ENCODE peak calls at places on chromosomes 5 and 9, in eight cellular contexts. C is kidney, H is colonic mucosa, K is heart left ventricle, B is mesothelial cell of epicardium, Q is AG04449, W is epithelial cell of esophagus, M is BJ. S is an unnamed sample.

GRCh38 chr5:90793183-90793582 is 234.6 kb downstream of the ADGRV1 start:
- DNase-seq in C (no peak), H (no peak), K (no peak), B (no peak), Q (no peak), W (no peak), M (no peak), S (no peak)

GRCh38 chr5:147398860-147399259 is 111.0 kb downstream of the DPYSL3 start:
- DNase-seq in C (no peak), H (no peak), K (no peak), B (no peak), Q (no peak), W (no peak), M (peak), S (no peak)

GRCh38 chr5:12019306-12019705 is 115.1 kb upstream of the CTNND2 start:
- DNase-seq in C (no peak), H (no peak), K (no peak), B (no peak), Q (no peak), W (no peak), M (no peak), S (no peak)

GRCh38 chr9:93669116-93669957 is 93.0 kb downstream of the PHF2 start:
- DNase-seq in C (peak), H (peak), K (peak), B (peak), Q (no peak), W (no peak), M (no peak), S (peak)

GRCh38 chr5:118968925-118969375 is 19.4 kb downstream of the DTWD2 start:
- DNase-seq in C (peak), H (no peak), K (peak), B (no peak), Q (no peak), W (no peak), M (no peak), S (no peak)

GRCh38 chr5:170440771-170441370 is 51.7 kb upstream of the KCNMB1 start:
- DNase-seq in C (no peak), H (no peak), K (no peak), B (peak), Q (no peak), W (no peak), M (no peak), S (peak)

GRCh38 chr5:96852769-96853168 is 23.5 kb upstream of the ERAP2 start:
- DNase-seq in C (no peak), H (no peak), K (no peak), B (no peak), Q (no peak), W (no peak), M (peak), S (no peak)

GRCh38 chr5:98777295-98777694 is 3.8 kb downstream of the RGMB start:
- DNase-seq in C (no peak), H (no peak), K (no peak), B (no peak), Q (no peak), W (no peak), M (no peak), S (no peak)

GRCh38 chr9:136544549-136545064 is 1.2 kb downstream of the NOTCH1 start:
- DNase-seq in C (no peak), H (peak), K (peak), B (no peak), Q (no peak), W (no peak), M (no peak), S (no peak)

GRCh38 chr9:12785941-12786340 is 11.1 kb downstream of the LURAP1L start:
- DNase-seq in C (no peak), H (no peak), K (no peak), B (no peak), Q (no peak), W (peak), M (no peak), S (no peak)

GRCh38 chr5:78320461-78320860 is 26.0 kb upstream of the AP3B1 start:
- DNase-seq in C (no peak), H (no peak), K (no peak), B (no peak), Q (peak), W (peak), M (no peak), S (no peak)

GRCh38 chr5:149959406-149960236 is 937 bp upstream of the SLC26A2 start:
- DNase-seq in C (no peak), H (no peak), K (no peak), B (no peak), Q (no peak), W (peak), M (no peak), S (no peak)

DNA sequence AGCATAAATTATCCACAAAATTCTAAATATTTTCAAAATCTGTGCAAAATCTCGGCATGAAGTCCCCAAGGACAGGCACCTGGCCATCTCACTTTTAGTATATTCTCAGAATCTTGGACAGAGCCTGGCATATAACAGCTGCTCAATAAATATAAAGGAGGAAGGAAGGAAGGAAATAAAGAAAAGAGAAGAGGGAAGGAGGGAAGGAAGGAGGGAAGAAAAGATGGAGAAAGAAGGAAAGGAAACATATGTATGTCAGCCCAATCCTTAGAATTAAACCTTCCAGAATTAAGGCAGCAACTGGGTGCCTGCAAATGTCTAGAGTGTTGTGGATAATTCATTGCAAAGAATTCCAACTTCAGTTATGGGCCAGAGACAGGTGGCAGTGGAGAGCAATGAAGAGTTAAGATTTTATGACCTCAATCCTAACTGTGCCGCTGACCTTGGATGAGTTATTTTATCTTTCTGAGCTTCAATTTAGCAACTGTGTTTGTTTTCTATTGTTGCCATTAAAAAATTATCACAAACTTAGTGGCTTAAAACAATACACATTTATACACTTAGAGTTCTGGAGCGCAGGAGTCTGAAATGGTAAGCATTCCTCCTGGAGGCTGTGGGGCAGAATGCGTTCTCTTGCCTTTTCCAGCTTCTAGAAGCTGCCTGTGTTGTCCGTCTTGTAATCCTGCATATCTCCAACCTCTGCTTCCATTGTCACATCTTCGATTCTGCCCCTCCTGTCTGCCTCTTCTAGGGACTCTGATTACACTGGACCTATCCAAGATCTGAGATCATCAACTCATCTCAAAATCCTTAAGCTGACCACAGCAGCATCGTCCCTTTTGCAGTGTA is 200.8 kb upstream of the MSX2 start:
- DNase-seq in C (no peak), H (no peak), K (no peak), B (no peak), Q (no peak), W (no peak), M (no peak), S (no peak)
- TF ChIP-seq CTCF in C (no peak), H (no peak), K (no peak), B (no peak), Q (no peak), W (peak), M (no peak), S (peak)

GRCh38 chr5:105877592-105877991 is 1793.1 kb downstream of the EFNA5 start:
- DNase-seq in C (no peak), H (no peak), K (no peak), B (no peak), Q (no peak), W (no peak), M (no peak), S (no peak)

GRCh38 chr5:105882956-105883481 is 1787.7 kb downstream of the EFNA5 start:
- DNase-seq in C (peak), H (no peak), K (no peak), B (no peak), Q (no peak), W (peak), M (no peak), S (no peak)

GRCh38 chr5:105872569-105873270 is 1798.0 kb downstream of the EFNA5 start:
- DNase-seq in C (peak), H (no peak), K (no peak), B (no peak), Q (no peak), W (no peak), M (no peak), S (no peak)

DNA sequence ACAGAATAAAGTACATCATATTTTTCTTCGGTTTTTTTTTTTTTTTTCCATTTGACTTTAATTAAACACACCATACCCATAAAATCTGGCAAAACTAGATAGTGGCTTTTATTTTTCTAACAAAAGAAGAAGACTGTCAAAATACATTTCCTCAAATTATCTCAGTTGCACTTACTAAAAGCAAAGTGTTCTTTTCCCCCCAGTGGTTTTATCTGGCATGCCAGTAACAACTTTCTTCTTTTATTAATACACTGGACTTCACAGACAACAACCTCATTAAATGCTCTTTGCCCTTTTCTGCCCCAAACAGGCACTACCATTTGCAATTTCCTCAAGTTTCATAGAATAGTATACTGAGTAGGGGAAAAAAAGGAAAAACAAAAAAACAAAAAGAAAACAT is 1792.3 kb downstream of the EFNA5 start:
- DNase-seq in C (no peak), H (no peak), K (no peak), B (no peak), Q (no peak), W (no peak), M (no peak), S (no peak)
- TF ChIP-seq CTCF in C (no peak), H (no peak), K (no peak), B (no peak), Q (no peak), W (no peak), M (no peak), S (peak)

DNA sequence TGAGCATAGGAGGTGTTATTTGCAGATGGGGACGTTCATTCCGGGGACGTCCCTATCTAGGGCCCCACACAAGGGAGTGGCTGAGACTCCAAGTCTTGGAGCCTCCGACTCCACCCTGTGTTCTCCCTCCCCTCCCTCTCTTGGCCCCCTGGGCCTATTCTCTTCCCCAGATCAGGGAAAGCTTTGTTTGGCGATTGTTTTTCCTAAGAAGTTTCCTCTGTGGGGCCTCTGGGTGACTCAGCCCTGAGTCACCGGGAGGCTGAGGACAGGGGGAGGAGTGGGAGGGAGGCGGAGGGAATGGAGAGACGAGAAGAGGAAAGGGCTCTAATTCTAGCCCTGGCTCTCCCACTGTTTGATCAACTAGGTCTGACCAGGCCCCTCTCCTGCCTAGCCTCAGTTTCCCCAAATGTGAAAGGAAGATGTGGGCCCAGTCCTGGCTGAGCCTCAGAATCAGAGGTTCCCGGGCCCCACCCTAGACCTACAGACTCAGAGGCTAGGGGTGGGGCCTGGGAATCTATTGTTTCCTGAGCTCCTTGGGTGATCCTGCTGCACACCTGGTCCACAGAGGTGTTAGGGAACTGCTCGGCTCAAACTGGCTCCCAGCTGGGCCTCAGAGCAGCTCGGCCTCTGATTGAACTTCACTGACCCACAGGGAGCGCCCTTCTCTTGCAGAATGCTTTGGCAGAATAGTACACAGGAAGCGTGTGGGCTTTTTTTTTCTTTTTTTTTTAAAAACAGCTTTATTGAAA is 19.2 kb downstream of the GSN start:
- DNase-seq in C (peak), H (peak), K (peak), B (peak), Q (peak), W (peak), M (peak), S (peak)
- TF ChIP-seq CTCF in C (no peak), H (no peak), K (no peak), B (no peak), Q (peak), W (no peak), M (peak), S (no peak)

GRCh38 chr5:142924135-142924883 is 154.1 kb downstream of the ARHGAP26 start:
- DNase-seq in C (no peak), H (no peak), K (no peak), B (no peak), Q (no peak), W (no peak), M (no peak), S (no peak)
- TF ChIP-seq CTCF in C (no peak), H (no peak), K (no peak), B (no peak), Q (peak), W (peak), M (peak), S (peak)

S was measured in osteocyte.